ENCODE peak calls at places on chromosomes 13 and 19, in eight cellular contexts. E is neural crest cell; A is aorta; K is cardiac fibroblast; Q is stimulated activated naive CD4-positive, alpha-beta T cell; B is stimulated activated CD4-positive, alpha-beta T cell treated with anti-CD3 and anti-CD28 coated beads, Interleukin-4, amount 100 ng/mL, for 4 hours; S is heart left ventricle; I is NCI-H526 treated with DMSO at 0.1 percent for 48 hours. R is an unnamed sample.

GRCh38 chr13:60435762-60436374 is 38.8 kb downstream of the TDRD3 start:
- DNase-seq in K (no peak), I (no peak), A (no peak), B (no peak), Q (no peak), S (no peak), E (no peak), R (no peak)

GRCh38 chr19:16019691-16020448 is 56.4 kb upstream of the TPM4 start:
- DNase-seq in I (no peak), K (no peak), A (peak; percentile 67), B (no peak), Q (no peak), S (no peak), E (no peak), R (no peak)

GRCh38 chr19:1067341-1068103 is 555 bp downstream of the ARHGAP45 start:
- DNase-seq in I (no peak), S (no peak), A (peak; percentile 77), K (no peak), E (no peak), Q (peak; percentile 86), B (no peak), R (no peak)

GRCh38 chr13:71712988-71713653 is 153.9 kb downstream of the DACH1 start:
- DNase-seq in Q (no peak), B (no peak), A (no peak), K (peak; percentile 19), S (peak; percentile 25), E (no peak), I (no peak), R (no peak)

GRCh38 chr13:33798023-33798422 is 19.9 kb upstream of the RFC3 start:
- DNase-seq in S (no peak), I (no peak), Q (no peak), K (no peak), E (no peak), B (no peak), A (no peak), R (no peak)

GRCh38 chr19:57655443-57655842 is 13.3 kb upstream of the ZSCAN4 start:
- DNase-seq in K (no peak), I (no peak), B (no peak), A (no peak), Q (no peak), S (no peak), E (no peak), R (no peak)

GRCh38 chr13:95355491-95355890 is 54.2 kb upstream of the ABCC4 start:
- DNase-seq in S (no peak), Q (no peak), K (peak; percentile 44), I (no peak), A (no peak), B (no peak), E (no peak), R (no peak)

GRCh38 chr13:110820311-110820710 is 94.6 kb downstream of the ANKRD10 start:
- DNase-seq in E (no peak), A (no peak), K (no peak), Q (no peak), S (no peak), I (peak; percentile 46), B (no peak), R (no peak)

GRCh38 chr19:11576186-11576585 is 1.3 kb downstream of the ACP5 start:
- DNase-seq in I (no peak), B (no peak), E (no peak), K (no peak), A (no peak), Q (no peak), S (no peak), R (no peak)